ENCODE peak calls at places on chromosomes 3 and 15, in seven cellular contexts. D is CD8-positive, alpha-beta T cell; B is testis; K is tibial artery; R is heart right ventricle; H is left ventricle myocardium inferior; G is lower lobe of right lung. P is an unnamed sample.

GRCh38 chr15:78207110-78207458 is 27.3 kb downstream of the ACSBG1 start:
- DNase-seq in R (no peak), H (no peak), B (peak), D (no peak), G (no peak), K (no peak), P (peak)

GRCh38 chr3:133117342-133117741 is 79.2 kb downstream of the TMEM108 start:
- DNase-seq in R (no peak), G (no peak), H (no peak), D (no peak), B (no peak), K (no peak), P (no peak)

GRCh38 chr15:52552303-52552702 is 16.5 kb downstream of the ARPP19 start:
- DNase-seq in R (no peak), K (no peak), D (no peak), G (no peak), H (no peak), B (no peak), P (no peak)

GRCh38 chr3:127392146-127392470 is 104.3 kb upstream of the PRR20G start:
- DNase-seq in K (no peak), B (no peak), H (peak), R (no peak), D (no peak), G (peak), P (no peak)

GRCh38 chr3:100463002-100463401 is 29.4 kb upstream of the TMEM45A start:
- DNase-seq in B (peak), D (no peak), K (no peak), G (no peak), H (no peak), R (no peak), P (peak)

GRCh38 chr3:172673210-172673679 is 37.6 kb downstream of the NCEH1 start:
- DNase-seq in H (peak), G (peak), B (peak), R (peak), D (peak), K (no peak), P (peak)

GRCh38 chr3:168025076-168025475 is 70.6 kb downstream of the GOLIM4 start:
- DNase-seq in R (no peak), K (no peak), H (no peak), D (no peak), G (no peak), B (no peak), P (no peak)

GRCh38 chr3:159586587-159587202 is 401.9 kb upstream of the IL12A start:
- DNase-seq in D (no peak), K (no peak), H (no peak), B (peak), G (no peak), R (no peak), P (no peak)

GRCh38 chr15:56019060-56019793 is 25.8 kb upstream of the NEDD4 start:
- DNase-seq in G (no peak), R (no peak), H (no peak), D (no peak), B (no peak), K (no peak), P (no peak)

GRCh38 chr3:66476852-66477381 is 23.9 kb downstream of the LRIG1 start:
- DNase-seq in G (no peak), B (no peak), H (no peak), D (no peak), R (no peak), K (no peak), P (peak)

GRCh38 chr3:130341388-130341787 is 4.1 kb upstream of the COL6A5 start:
- DNase-seq in K (no peak), D (no peak), G (no peak), B (no peak), H (no peak), R (no peak), P (no peak)

DNA sequence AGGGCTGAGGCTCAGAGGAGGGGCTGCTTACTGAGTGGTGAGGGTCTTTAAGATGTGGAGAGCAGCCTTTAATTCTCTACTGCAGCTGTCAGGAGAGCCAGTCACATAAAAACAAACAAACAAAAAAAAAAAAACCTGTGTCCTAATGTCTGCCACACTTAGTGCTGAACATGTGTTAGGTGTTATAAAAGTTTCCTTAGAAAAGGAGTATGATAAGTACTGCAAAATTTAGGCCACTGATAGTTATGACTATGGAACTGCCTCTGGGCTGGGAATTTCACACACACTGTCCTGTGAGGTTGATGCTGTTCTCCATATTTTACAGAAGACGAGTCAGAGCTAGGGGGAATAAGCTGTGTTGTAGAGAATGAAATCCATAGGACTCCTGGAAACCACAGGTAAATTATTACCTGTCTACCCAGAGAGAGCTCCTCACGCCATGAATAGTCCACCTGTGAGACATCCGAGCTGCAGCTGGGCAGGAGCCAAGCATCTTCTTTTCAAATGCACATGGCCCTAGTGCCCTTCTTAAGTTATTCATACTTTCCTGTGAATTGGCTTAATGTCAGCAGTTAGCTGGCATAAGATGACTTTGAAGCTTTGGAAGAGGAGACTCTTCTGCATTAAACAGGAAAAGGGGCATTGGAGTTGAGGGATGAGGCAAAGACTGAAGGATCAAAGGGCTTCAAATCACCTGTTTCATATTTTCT is 34.5 kb upstream of the SKOR1 start:
- DNase-seq in R (no peak), K (no peak), G (no peak), B (no peak), H (no peak), D (no peak), P (no peak)
- H3K4me3 ChIP-seq in R (no peak), K (no peak), G (no peak), B (no peak), H (no peak), D (no peak), P (no peak)

DNA sequence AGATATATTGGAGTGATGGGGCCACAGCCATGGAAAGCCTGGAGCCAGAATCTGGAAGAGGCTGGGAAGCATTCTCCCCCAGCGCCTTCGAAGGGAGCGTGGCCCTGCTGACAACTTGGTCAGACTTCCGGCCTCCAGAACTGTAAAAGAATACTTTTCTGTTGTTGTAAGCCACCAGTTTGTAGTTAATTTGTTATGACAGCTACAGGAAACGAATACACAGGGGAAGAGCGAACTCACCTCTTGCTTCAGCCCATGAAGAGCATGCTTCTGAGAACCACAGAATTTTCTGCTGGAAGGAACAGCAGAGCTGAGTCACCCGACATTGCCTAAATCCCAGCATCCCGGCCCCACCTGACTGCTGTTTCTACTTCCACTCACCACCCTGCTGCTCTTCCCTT is 501.7 kb downstream of the SHQ1 start:
- DNase-seq in K (peak), H (no peak), B (no peak), D (no peak), G (no peak), R (no peak), P (no peak)
- H3K27ac ChIP-seq in K (no peak), H (peak), B (no peak), D (no peak), G (peak), R (no peak), P (no peak)

GRCh38 chr15:68205949-68206539 is 912 bp upstream of the CALML4 start:
- DNase-seq in K (peak), D (no peak), H (peak), G (peak), B (peak), R (peak), P (no peak)
- H3K4me3 ChIP-seq in K (peak), D (no peak), H (peak), G (peak), B (no peak), R (no peak), P (no peak)

DNA sequence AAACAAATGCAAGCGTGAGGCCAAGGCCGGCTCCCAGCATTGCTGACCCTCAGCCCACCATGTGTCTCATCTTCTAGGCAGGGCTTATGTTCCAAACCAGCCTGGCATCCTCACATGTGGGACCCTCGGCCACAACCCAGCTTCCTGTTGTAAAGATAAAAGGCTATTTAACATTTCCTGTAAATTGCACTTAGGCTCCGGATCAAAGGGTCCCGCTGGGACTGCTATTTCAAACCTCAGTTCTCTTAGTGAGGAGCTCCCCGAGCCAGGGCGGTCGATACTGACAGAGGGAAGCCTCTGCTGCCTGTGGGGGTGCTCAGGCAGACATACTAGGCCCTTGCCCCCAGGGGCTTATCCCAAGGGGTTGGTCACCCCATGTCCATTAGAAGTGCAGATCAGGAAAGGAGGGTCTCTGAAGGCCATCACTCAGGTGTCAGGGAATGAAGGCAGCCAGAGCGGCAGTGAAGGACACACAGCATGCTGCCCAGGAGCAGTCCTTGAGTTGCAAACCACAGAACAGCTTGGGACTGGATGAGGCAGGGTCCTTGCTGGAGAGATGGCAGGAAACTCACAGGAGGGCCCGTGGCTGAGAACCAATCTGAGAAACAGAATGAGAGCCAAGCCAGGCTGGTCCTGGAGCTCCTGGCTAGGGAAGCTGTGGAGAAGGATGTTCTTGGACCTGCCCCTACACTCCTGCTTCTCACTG is 239.9 kb downstream of the TLE3 start:
- DNase-seq in D (peak), H (no peak), G (no peak), B (no peak), K (no peak), R (no peak), P (no peak)
- H3K27ac ChIP-seq in D (no peak), H (no peak), G (no peak), B (no peak), K (no peak), R (no peak), P (no peak)

GRCh38 chr3:146162561-146162960 is 1.6 kb upstream of the PLOD2 start:
- DNase-seq in K (no peak), G (no peak), D (no peak), R (no peak), B (no peak), H (no peak), P (no peak)
- H3K4me3 ChIP-seq in K (peak), G (no peak), D (no peak), R (no peak), B (no peak), H (no peak), P (no peak)

P was measured in body of pancreas.